ENCODE peak calls at places on chromosomes 1 and 21, in nine cellular contexts. H is Caki2; Y is activated naive CD4-positive, alpha-beta T cell treated with Interleukin-2 at 50 U/mL for 16 hours; V is Panc1; U is AG09319; W is choroid plexus epithelial cell; F is stimulated activated CD8-positive, alpha-beta memory T cell treated with anti-CD3 and anti-CD28 coated beads, Interleukin-4, amount 100 ng/mL, for 1 hour; Q is HS-5; J is endothelial cell of umbilical vein. L is an unnamed sample.

GRCh38 chr1:212712451-212713303 is 13.0 kb upstream of the BATF3 start:
- DNase-seq in Q (peak), H (no peak), Y (no peak), W (peak), J (peak), U (no peak), V (no peak), F (no peak), L (no peak)

GRCh38 chr1:229298887-229299503 is 28.1 kb downstream of the RAB4A start:
- DNase-seq in V (no peak), J (no peak), F (no peak), Y (no peak), Q (no peak), U (no peak), W (no peak), H (no peak), L (no peak)

GRCh38 chr1:165686121-165686970 is 12.0 kb downstream of the ALDH9A1 start:
- DNase-seq in J (no peak), Y (no peak), W (no peak), F (no peak), U (no peak), H (no peak), V (no peak), Q (no peak), L (no peak)

GRCh38 chr1:83131692-83131955 is 867.3 kb downstream of the TTLL7 start:
- DNase-seq in H (no peak), Q (no peak), W (no peak), Y (no peak), U (no peak), F (no peak), V (no peak), J (no peak), L (no peak)

GRCh38 chr21:14688412-14688811 is 142.3 kb upstream of the SAMSN1 start:
- DNase-seq in Q (no peak), W (no peak), U (no peak), F (no peak), H (no peak), J (no peak), Y (no peak), V (no peak), L (no peak)

GRCh38 chr1:25688390-25689119 is 72.0 kb downstream of the MAN1C1 start:
- DNase-seq in H (no peak), Y (no peak), W (peak), U (no peak), F (no peak), Q (no peak), V (no peak), J (no peak), L (no peak)

GRCh38 chr1:147579532-147580199 is 38.4 kb downstream of the BCL9 start:
- DNase-seq in F (no peak), H (peak), Y (no peak), V (no peak), U (peak), W (peak), J (no peak), Q (no peak), L (no peak)

GRCh38 chr1:44134071-44134920 is 7.1 kb downstream of the KLF18 start:
- DNase-seq in V (no peak), J (no peak), W (no peak), U (no peak), Q (no peak), F (no peak), H (no peak), Y (no peak), L (no peak)

GRCh38 chr21:28261291-28261690 is 731.4 kb downstream of the LTN1 start:
- DNase-seq in Q (no peak), W (no peak), J (no peak), V (no peak), U (no peak), H (no peak), Y (no peak), F (no peak), L (no peak)

GRCh38 chr1:18707696-18708257 is 77.1 kb downstream of the PAX7 start:
- DNase-seq in J (no peak), F (no peak), H (no peak), V (no peak), Y (no peak), W (no peak), U (no peak), Q (no peak), L (no peak)

GRCh38 chr1:55727010-55727409 is 511.8 kb upstream of the USP24 start:
- DNase-seq in F (no peak), Y (no peak), H (no peak), Q (peak), U (no peak), J (no peak), W (peak), V (no peak), L (no peak)

GRCh38 chr1:5662362-5663126 is 329.7 kb downstream of the NPHP4 start:
- DNase-seq in W (no peak), J (no peak), Y (no peak), V (no peak), U (no peak), Q (no peak), F (no peak), H (no peak), L (no peak)

GRCh38 chr1:103218369-103218768 is 110.0 kb upstream of the COL11A1 start:
- DNase-seq in U (no peak), F (no peak), W (no peak), Y (no peak), H (no peak), V (no peak), J (no peak), Q (no peak), L (no peak)

GRCh38 chr1:54381524-54381923 is 24.7 kb downstream of the SSBP3 start:
- DNase-seq in F (no peak), Q (no peak), Y (peak), W (no peak), J (no peak), V (no peak), H (no peak), U (no peak), L (no peak)

GRCh38 chr1:22788298-22788697 is 77.7 kb downstream of the EPHB2 start:
- DNase-seq in W (no peak), J (no peak), F (no peak), V (no peak), H (no peak), Y (no peak), Q (no peak), U (no peak), L (no peak)

GRCh38 chr1:32759521-32759980 is 57.0 kb upstream of the SYNC start:
- DNase-seq in Q (no peak), V (no peak), H (no peak), F (no peak), U (no peak), Y (no peak), W (no peak), J (no peak), L (no peak)

GRCh38 chr1:228104526-228105251 is 1.6 kb upstream of the C1orf35 start:
- DNase-seq in J (no peak), U (no peak), W (no peak), Q (no peak), H (no peak), Y (no peak), F (no peak), V (no peak), L (no peak)

GRCh38 chr1:72777918-72778317 is 495.6 kb upstream of the NEGR1 start:
- DNase-seq in W (peak), V (no peak), J (no peak), F (no peak), Y (no peak), Q (no peak), U (no peak), H (no peak), L (no peak)

GRCh38 chr1:53348491-53349368 is 20.9 kb upstream of the LRP8 start:
- DNase-seq in V (no peak), Q (no peak), J (no peak), W (peak), H (no peak), U (no peak), Y (no peak), F (no peak), L (no peak)

GRCh38 chr21:42495765-42496119 is 282 bp downstream of the RSPH1 start:
- DNase-seq in W (peak), V (no peak), F (no peak), Y (no peak), J (no peak), Q (no peak), U (no peak), H (no peak), L (no peak)

GRCh38 chr21:43355196-43355924 is 71.6 kb downstream of the SIK1 start:
- DNase-seq in U (no peak), V (no peak), H (no peak), J (no peak), W (no peak), Q (no peak), Y (no peak), F (no peak), L (no peak)

GRCh38 chr21:29499734-29500343 is 201.1 kb downstream of the BACH1 start:
- DNase-seq in Y (no peak), W (peak), U (no peak), H (peak), Q (no peak), F (no peak), V (no peak), J (peak), L (peak)

GRCh38 chr1:205577874-205578658 is 53.7 kb downstream of the ELK4 start:
- DNase-seq in U (no peak), F (no peak), H (no peak), V (no peak), J (no peak), Y (no peak), Q (no peak), W (no peak), L (no peak)

GRCh38 chr1:27102707-27103468 is 52.0 kb downstream of the SLC9A1 start:
- DNase-seq in H (peak), U (no peak), J (peak), Y (peak), F (peak), Q (no peak), V (no peak), W (peak), L (no peak)

GRCh38 chr1:231192620-231193163 is 30.8 kb downstream of the TRIM67 start:
- DNase-seq in Y (no peak), J (peak), Q (no peak), U (no peak), V (no peak), W (peak), H (peak), F (no peak), L (no peak)

GRCh38 chr1:164635074-164635783 is 76.2 kb downstream of the PBX1 start:
- DNase-seq in W (no peak), V (no peak), J (no peak), Q (no peak), H (no peak), F (no peak), U (no peak), Y (no peak), L (no peak)

GRCh38 chr1:204633665-204634064 is 51.9 kb downstream of the LRRN2 start:
- DNase-seq in J (no peak), F (no peak), Q (no peak), U (no peak), H (no peak), W (no peak), V (no peak), Y (no peak), L (no peak)

GRCh38 chr1:106290805-106291537 is 765.5 kb upstream of the PRMT6 start:
- DNase-seq in H (no peak), J (no peak), Q (no peak), V (no peak), U (no peak), F (no peak), W (no peak), Y (no peak), L (no peak)

GRCh38 chr1:219716611-219717114 is 103.8 kb upstream of the ZC3H11B start:
- DNase-seq in H (no peak), U (no peak), Y (no peak), F (no peak), Q (no peak), V (no peak), J (no peak), W (no peak), L (no peak)